ENCODE peak calls at places on chromosomes 7 and 10, in five cellular contexts. One of them, this sample, is unnamed.

GRCh38 chr10:44437837-44438752 is 53.2 kb upstream of the CXCL12 start:
- DNase-seq in keratinocyte: no peak
- DNase-seq in astrocyte of the cerebellum: no peak
- DNase-seq in PC-3: no peak
- DNase-seq in fibroblast of pulmonary artery: no peak
- DNase-seq in this sample: no peak

GRCh38 chr10:119116326-119116951 is 12.5 kb downstream of the DENND10 start:
- DNase-seq in keratinocyte: no peak
- DNase-seq in astrocyte of the cerebellum: no peak
- DNase-seq in PC-3: no peak
- DNase-seq in fibroblast of pulmonary artery: peak; percentile 58
- DNase-seq in this sample: no peak

GRCh38 chr10:30631188-30631587 is 1.6 kb upstream of the LYZL2 start:
- DNase-seq in keratinocyte: no peak
- DNase-seq in astrocyte of the cerebellum: no peak
- DNase-seq in PC-3: no peak
- DNase-seq in fibroblast of pulmonary artery: no peak
- DNase-seq in this sample: no peak

GRCh38 chr10:95391164-95391563 is 100.4 kb upstream of the PDLIM1 start:
- DNase-seq in keratinocyte: no peak
- DNase-seq in astrocyte of the cerebellum: no peak
- DNase-seq in PC-3: no peak
- DNase-seq in fibroblast of pulmonary artery: no peak
- DNase-seq in this sample: no peak

GRCh38 chr10:101565936-101566332 is 22.1 kb downstream of the POLL start:
- DNase-seq in keratinocyte: no peak
- DNase-seq in astrocyte of the cerebellum: no peak
- DNase-seq in PC-3: no peak
- DNase-seq in fibroblast of pulmonary artery: no peak
- DNase-seq in this sample: no peak

GRCh38 chr10:12726971-12727831 is 274.3 kb downstream of the CCDC3 start:
- DNase-seq in keratinocyte: no peak
- DNase-seq in astrocyte of the cerebellum: no peak
- DNase-seq in PC-3: no peak
- DNase-seq in fibroblast of pulmonary artery: no peak
- DNase-seq in this sample: no peak

GRCh38 chr7:39433550-39433949 is 132.7 kb upstream of the YAE1 start:
- DNase-seq in keratinocyte: no peak
- DNase-seq in astrocyte of the cerebellum: no peak
- DNase-seq in PC-3: no peak
- DNase-seq in fibroblast of pulmonary artery: no peak
- DNase-seq in this sample: no peak

GRCh38 chr7:1193593-1194424 is 33.8 kb upstream of the ZFAND2A start:
- DNase-seq in keratinocyte: no peak
- DNase-seq in astrocyte of the cerebellum: no peak
- DNase-seq in PC-3: peak; percentile 77
- DNase-seq in fibroblast of pulmonary artery: peak; percentile 51
- DNase-seq in this sample: no peak

DNA sequence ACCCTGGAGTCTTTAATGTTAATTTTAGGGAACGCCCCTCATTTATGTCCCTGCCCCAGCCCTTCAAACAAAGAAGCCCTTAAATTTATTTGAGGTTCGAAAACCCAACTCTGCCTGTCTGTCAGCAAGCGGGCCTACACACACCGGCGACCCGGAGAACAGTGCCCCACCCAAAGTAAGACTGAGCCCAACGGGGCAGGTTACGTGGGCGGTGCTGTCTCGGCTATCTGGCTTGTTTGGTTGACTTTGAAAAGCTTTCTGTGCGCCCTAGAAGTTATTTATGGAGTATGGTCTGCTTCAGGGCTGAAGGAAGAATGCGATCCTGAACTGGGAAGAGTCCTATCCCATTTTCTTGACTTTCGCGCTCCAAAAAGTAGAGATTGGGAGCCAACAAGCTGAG is 1.5 kb downstream of the INA start:
- DNase-seq in keratinocyte: no peak
- DNase-seq in astrocyte of the cerebellum: no peak
- DNase-seq in PC-3: no peak
- DNase-seq in fibroblast of pulmonary artery: no peak
- DNase-seq in this sample: no peak
- H3K4me3 ChIP-seq in keratinocyte: no peak overlapping the region
- H3K4me3 ChIP-seq in astrocyte of the cerebellum: no peak overlapping the region
- H3K4me3 ChIP-seq in PC-3: no peak overlapping the region
- H3K4me3 ChIP-seq in fibroblast of pulmonary artery: no peak overlapping the region
- H3K4me3 ChIP-seq in this sample: no peak overlapping the region

DNA sequence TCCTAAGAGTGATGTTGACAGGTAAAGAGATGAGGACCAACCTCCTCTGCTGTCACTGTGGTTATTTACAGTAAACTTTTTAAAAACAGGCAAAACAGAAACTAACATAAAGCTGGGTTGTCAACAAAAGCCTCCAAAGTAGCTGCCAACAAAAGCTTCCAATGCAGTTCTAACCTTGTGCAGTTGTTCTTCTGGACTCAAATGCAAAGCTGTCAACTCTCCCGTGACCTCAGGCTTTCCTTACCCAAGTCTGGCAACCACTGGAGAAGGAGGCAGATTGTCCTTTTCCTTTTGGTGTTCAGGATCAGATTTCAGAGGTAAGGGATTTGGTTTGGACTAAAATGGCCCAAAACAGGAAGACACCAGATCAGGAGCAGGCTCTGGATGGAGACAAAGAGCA is 63.1 kb downstream of the DLG5 start:
- DNase-seq in keratinocyte: no peak
- DNase-seq in astrocyte of the cerebellum: no peak
- DNase-seq in PC-3: no peak
- DNase-seq in fibroblast of pulmonary artery: no peak
- DNase-seq in this sample: no peak
- TF ChIP-seq CTCF in keratinocyte: no peak
- TF ChIP-seq CTCF in astrocyte of the cerebellum: no peak
- TF ChIP-seq CTCF in PC-3: no peak
- TF ChIP-seq CTCF in fibroblast of pulmonary artery: no peak
- TF ChIP-seq CTCF in this sample: no peak

DNA sequence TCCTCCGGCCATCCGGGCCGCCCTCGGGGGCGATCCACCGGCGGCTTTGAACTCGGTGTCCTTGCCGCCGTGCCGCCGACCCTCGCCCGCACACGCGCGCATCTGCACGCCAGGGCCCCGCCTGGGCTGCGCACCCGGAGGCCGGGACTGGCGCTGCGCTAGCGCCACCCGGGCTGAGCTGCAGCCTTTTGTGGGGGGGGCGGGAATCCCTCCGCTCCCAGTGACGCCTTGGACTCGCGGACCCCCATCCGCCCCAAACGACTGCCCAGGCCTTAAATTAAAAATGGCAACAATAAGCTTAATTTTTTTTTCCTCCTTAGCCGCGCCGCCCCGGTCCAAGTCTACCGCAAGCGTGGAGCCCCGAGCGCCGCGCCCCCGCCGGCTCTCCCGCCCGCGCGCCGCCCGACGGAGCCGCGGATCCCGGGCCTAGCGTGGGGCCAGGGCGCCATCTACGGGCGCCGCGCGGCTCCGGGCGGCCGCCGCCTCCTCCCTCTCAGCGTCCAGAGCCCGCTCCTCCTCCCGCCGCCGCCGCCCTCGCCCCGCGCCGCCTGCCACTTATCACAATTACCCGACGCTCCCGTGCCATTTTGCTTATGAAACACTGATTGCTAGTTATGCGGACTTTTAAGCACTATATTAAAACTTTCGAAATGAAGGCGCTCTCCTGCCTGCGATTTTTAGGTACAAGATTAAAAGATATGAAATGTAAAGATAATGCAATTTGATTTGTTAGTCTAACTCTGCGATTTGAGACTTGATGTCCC is 7.5 kb upstream of the EBF3 start:
- DNase-seq in keratinocyte: no peak
- DNase-seq in astrocyte of the cerebellum: no peak
- DNase-seq in PC-3: peak; percentile 56
- DNase-seq in fibroblast of pulmonary artery: peak; percentile 65
- DNase-seq in this sample: no peak
- H3K4me3 ChIP-seq in keratinocyte: no peak overlapping the region
- H3K4me3 ChIP-seq in astrocyte of the cerebellum: peak overlapping the region; percentile 15
- H3K4me3 ChIP-seq in PC-3: peak overlapping the region; percentile 59
- H3K4me3 ChIP-seq in fibroblast of pulmonary artery: peak overlapping the region; percentile 46
- H3K4me3 ChIP-seq in this sample: no peak overlapping the region

GRCh38 chr10:105971460-105971859 is 1193.0 kb downstream of the SORCS1 start:
- DNase-seq in keratinocyte: no peak
- DNase-seq in astrocyte of the cerebellum: no peak
- DNase-seq in PC-3: no peak
- DNase-seq in fibroblast of pulmonary artery: no peak
- DNase-seq in this sample: no peak

GRCh38 chr10:105973252-105973877 is 1191.1 kb downstream of the SORCS1 start:
- DNase-seq in keratinocyte: no peak
- DNase-seq in astrocyte of the cerebellum: no peak
- DNase-seq in PC-3: no peak
- DNase-seq in fibroblast of pulmonary artery: peak; percentile 2
- DNase-seq in this sample: no peak

GRCh38 chr10:105973912-105974311 is 1190.6 kb downstream of the SORCS1 start:
- DNase-seq in keratinocyte: no peak
- DNase-seq in astrocyte of the cerebellum: no peak
- DNase-seq in PC-3: no peak
- DNase-seq in fibroblast of pulmonary artery: no peak
- DNase-seq in this sample: no peak

GRCh38 chr10:105969884-105970377 is 1194.6 kb downstream of the SORCS1 start:
- DNase-seq in keratinocyte: no peak
- DNase-seq in astrocyte of the cerebellum: no peak
- DNase-seq in PC-3: no peak
- DNase-seq in fibroblast of pulmonary artery: no peak
- DNase-seq in this sample: no peak

GRCh38 chr10:105974803-105975456 is 1189.6 kb downstream of the SORCS1 start:
- DNase-seq in keratinocyte: no peak
- DNase-seq in astrocyte of the cerebellum: peak; percentile 2
- DNase-seq in PC-3: peak; percentile 57
- DNase-seq in fibroblast of pulmonary artery: peak; percentile 43
- DNase-seq in this sample: no peak
- TF ChIP-seq CTCF in keratinocyte: peak; percentile 17
- TF ChIP-seq CTCF in astrocyte of the cerebellum: peak; percentile 76
- TF ChIP-seq CTCF in PC-3: peak; percentile 72
- TF ChIP-seq CTCF in fibroblast of pulmonary artery: peak; percentile 84
- TF ChIP-seq CTCF in this sample: peak; percentile 15

DNA sequence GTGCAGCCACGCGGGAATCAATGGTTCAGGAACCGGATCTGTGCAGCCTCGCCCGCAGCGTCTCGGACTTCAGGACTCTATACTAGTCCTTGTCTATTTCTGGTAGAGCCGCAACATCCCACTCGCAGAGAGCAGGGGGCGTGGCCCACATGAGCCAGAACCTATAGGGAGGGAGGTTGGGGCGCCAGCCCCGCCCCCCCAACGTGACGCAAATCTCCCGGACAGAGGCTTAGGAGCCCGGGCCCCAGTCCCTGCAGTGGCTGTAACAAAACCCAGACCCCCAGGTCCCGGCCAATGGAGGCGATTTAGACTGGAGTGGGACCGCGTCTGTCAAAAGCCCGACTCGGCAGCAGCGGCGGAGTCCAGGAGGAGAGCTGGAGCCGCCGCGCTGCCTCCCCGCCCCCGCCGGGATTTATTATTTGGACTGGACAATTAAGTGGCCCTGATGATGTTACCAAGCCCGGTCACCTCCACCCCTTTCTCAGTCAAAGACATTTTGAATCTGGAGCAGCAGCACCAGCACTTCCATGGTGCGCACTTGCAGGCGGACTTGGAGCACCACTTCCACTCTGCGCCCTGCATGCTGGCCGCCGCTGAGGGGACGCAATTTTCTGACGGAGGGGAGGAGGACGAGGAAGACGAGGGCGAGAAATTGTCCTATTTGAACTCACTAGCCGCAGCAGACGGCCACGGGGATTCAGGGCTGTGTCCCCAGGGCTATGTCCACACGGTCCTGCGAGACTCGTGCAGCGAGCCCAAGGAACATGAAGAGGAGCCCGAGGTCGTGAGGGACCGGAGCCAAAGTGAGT is at the start of gene NKX2-3:
- DNase-seq in keratinocyte: no peak
- DNase-seq in astrocyte of the cerebellum: no peak
- DNase-seq in PC-3: peak; percentile 46
- DNase-seq in fibroblast of pulmonary artery: peak; percentile 33
- DNase-seq in this sample: no peak
- H3K4me3 ChIP-seq in keratinocyte: no peak within 1 kb of the TSS
- H3K4me3 ChIP-seq in astrocyte of the cerebellum: no peak within 1 kb of the TSS
- H3K4me3 ChIP-seq in PC-3: peak within 1 kb of the TSS; percentile 62
- H3K4me3 ChIP-seq in fibroblast of pulmonary artery: no peak within 1 kb of the TSS
- H3K4me3 ChIP-seq in this sample: no peak within 1 kb of the TSS

GRCh38 chr10:88091490-88092061 is 228.2 kb downstream of the PTEN start:
- DNase-seq in keratinocyte: no peak
- DNase-seq in astrocyte of the cerebellum: no peak
- DNase-seq in PC-3: no peak
- DNase-seq in fibroblast of pulmonary artery: no peak
- DNase-seq in this sample: no peak
- TF ChIP-seq CTCF in keratinocyte: peak; percentile 51
- TF ChIP-seq CTCF in astrocyte of the cerebellum: no peak
- TF ChIP-seq CTCF in PC-3: no peak
- TF ChIP-seq CTCF in fibroblast of pulmonary artery: no peak
- TF ChIP-seq CTCF in this sample: no peak

This sample was measured in AG09309.